ENCODE peak calls at places on chromosomes 7 and 10, in nine cellular contexts. U is WERI-Rb-1; X is psoas muscle; R is K562; B is Peyer's patch; O is testis; Z is naive thymus-derived CD4-positive, alpha-beta T cell; M is lung; F is astrocyte. W is an unnamed sample.

GRCh38 chr7:45984386-45985295 is 63.6 kb upstream of the IGFBP3 start:
- DNase-seq in R (no peak), M (no peak), X (no peak), O (no peak), Z (no peak), U (peak; percentile 22), B (no peak), F (no peak), W (peak; percentile 18)

GRCh38 chr10:86155034-86155656 is 211.4 kb downstream of the GRID1 start:
- DNase-seq in B (no peak), U (no peak), R (no peak), Z (no peak), X (no peak), F (no peak), M (no peak), O (no peak), W (no peak)

GRCh38 chr10:85111271-85111670 is 782.9 kb downstream of the CCSER2 start:
- DNase-seq in F (no peak), X (no peak), O (no peak), R (no peak), U (no peak), M (no peak), B (no peak), Z (no peak), W (no peak)

GRCh38 chr10:50604823-50605222 is 18.9 kb downstream of the SGMS1 start:
- DNase-seq in X (no peak), R (no peak), Z (no peak), U (no peak), M (no peak), F (peak; percentile 39), O (no peak), B (no peak), W (no peak)

GRCh38 chr7:88377421-88377820 is 70.7 kb upstream of the STEAP4 start:
- DNase-seq in O (no peak), F (no peak), R (no peak), B (no peak), X (no peak), U (no peak), Z (no peak), M (no peak), W (no peak)

GRCh38 chr10:42962902-42963231 is 114.0 kb upstream of the RET start:
- DNase-seq in F (no peak), O (no peak), X (no peak), B (no peak), M (no peak), R (no peak), U (no peak), Z (no peak), W (no peak)

GRCh38 chr10:6204063-6204340 is 1.3 kb downstream of the PFKFB3 start:
- DNase-seq in X (no peak), B (peak; percentile 66), Z (peak; percentile 33), O (no peak), F (no peak), U (no peak), M (peak; percentile 67), R (no peak), W (no peak)

GRCh38 chr7:116354546-116355422 is 144.4 kb downstream of the TES start:
- DNase-seq in M (peak; percentile 83), F (peak; percentile 99), U (no peak), O (peak; percentile 61), B (no peak), Z (no peak), R (peak; percentile 27), X (peak; percentile 39), W (no peak)

GRCh38 chr10:110803830-110804338 is 67.8 kb upstream of the PDCD4 start:
- DNase-seq in Z (no peak), B (peak; percentile 60), M (no peak), F (no peak), X (peak; percentile 27), U (peak; percentile 40), R (peak; percentile 45), O (peak; percentile 71), W (peak; percentile 28)

GRCh38 chr10:114184276-114184675 is 5.1 kb downstream of the TDRD1 start:
- DNase-seq in M (no peak), O (no peak), U (no peak), F (no peak), B (no peak), Z (no peak), R (no peak), X (no peak), W (no peak)

GRCh38 chr7:159094030-159094740 is 50.5 kb downstream of the VIPR2 start:
- DNase-seq in X (no peak), Z (no peak), F (no peak), O (no peak), B (peak; percentile 33), U (peak; percentile 14), R (no peak), M (no peak), W (no peak)

GRCh38 chr7:159096736-159097581 is 47.7 kb downstream of the VIPR2 start:
- DNase-seq in M (no peak), B (peak; percentile 41), O (no peak), R (no peak), X (peak; percentile 65), F (no peak), Z (no peak), U (peak; percentile 3), W (no peak)

GRCh38 chr7:159095979-159096411 is 48.7 kb downstream of the VIPR2 start:
- DNase-seq in F (no peak), M (no peak), R (no peak), Z (no peak), B (peak; percentile 37), U (no peak), X (no peak), O (no peak), W (no peak)

GRCh38 chr7:159093351-159093971 is 51.2 kb downstream of the VIPR2 start:
- DNase-seq in X (no peak), M (no peak), U (peak; percentile 4), O (no peak), Z (no peak), F (no peak), B (peak; percentile 27), R (no peak), W (no peak)

GRCh38 chr7:159094919-159095915 is 49.5 kb downstream of the VIPR2 start:
- DNase-seq in X (no peak), R (no peak), U (no peak), Z (no peak), O (no peak), B (peak; percentile 16), F (no peak), M (no peak), W (no peak)
- H3K4me3 ChIP-seq in X (peak overlapping the region; percentile 48), R (no peak overlapping the region), U (no peak overlapping the region), Z (no peak overlapping the region), O (no peak overlapping the region), B (no peak overlapping the region), F (no peak overlapping the region), M (no peak overlapping the region), W (no peak overlapping the region)

GRCh38 chr10:128049226-128050010 is 76.8 kb downstream of the MKI67 start:
- DNase-seq in B (no peak), F (no peak), O (no peak), R (no peak), U (no peak), X (no peak), M (no peak), Z (no peak), W (no peak)
- H3K4me3 ChIP-seq in B (no peak overlapping the region), F (no peak overlapping the region), O (no peak overlapping the region), R (no peak overlapping the region), U (no peak overlapping the region), X (peak overlapping the region; percentile 44), M (peak overlapping the region; percentile 12), Z (peak overlapping the region; percentile 60), W (no peak overlapping the region)

GRCh38 chr10:123422261-123422660 is 243.9 kb upstream of the GPR26 start:
- DNase-seq in U (no peak), Z (no peak), F (no peak), R (no peak), O (no peak), X (no peak), B (no peak), M (no peak), W (no peak)

GRCh38 chr10:123417414-123417813 is 248.7 kb upstream of the GPR26 start:
- DNase-seq in M (no peak), U (no peak), O (no peak), R (no peak), F (no peak), B (no peak), Z (no peak), X (no peak), W (no peak)

GRCh38 chr10:123424537-123424936 is 241.6 kb upstream of the GPR26 start:
- DNase-seq in O (no peak), F (no peak), R (no peak), Z (no peak), B (no peak), X (no peak), M (no peak), U (no peak), W (no peak)

GRCh38 chr10:123427386-123427785 is 238.8 kb upstream of the GPR26 start:
- DNase-seq in F (no peak), X (no peak), U (no peak), O (no peak), M (no peak), Z (no peak), B (no peak), R (no peak), W (no peak)

DNA sequence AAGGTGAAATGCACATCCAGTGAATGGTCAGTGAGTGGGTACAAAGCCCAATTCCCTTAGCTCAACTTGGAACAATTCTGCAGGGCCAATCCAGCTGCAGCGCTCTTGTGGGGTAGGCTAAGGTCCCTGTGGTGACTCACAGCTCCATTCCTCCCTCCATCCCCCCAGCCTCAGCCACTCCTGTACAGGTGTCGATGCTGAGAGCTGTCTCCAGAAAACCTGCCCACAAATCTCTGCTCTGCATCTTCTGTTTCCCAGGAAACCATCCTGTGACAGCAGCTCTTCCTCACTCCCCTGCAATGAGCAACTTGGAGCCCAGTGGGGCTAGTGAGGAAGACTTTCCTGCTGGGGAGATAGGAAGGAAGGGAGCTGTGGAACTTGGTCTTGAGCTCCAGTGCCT is 244.7 kb upstream of the GPR26 start:
- DNase-seq in F (no peak), Z (no peak), M (no peak), B (no peak), O (no peak), U (no peak), X (no peak), R (no peak), W (no peak)
- H3K4me3 ChIP-seq in F (no peak overlapping the region), Z (no peak overlapping the region), M (no peak overlapping the region), B (no peak overlapping the region), O (no peak overlapping the region), U (no peak overlapping the region), X (no peak overlapping the region), R (no peak overlapping the region), W (no peak overlapping the region)

GRCh38 chr10:101066890-101067355 is 5.1 kb downstream of the KAZALD1 start:
- DNase-seq in R (no peak), Z (no peak), F (no peak), M (no peak), U (peak; percentile 29), O (peak; percentile 21), X (no peak), B (no peak), W (no peak)

GRCh38 chr10:101063548-101064414 is 2.0 kb downstream of the KAZALD1 start:
- DNase-seq in F (no peak), X (no peak), M (no peak), Z (no peak), R (no peak), O (no peak), U (peak; percentile 45), B (no peak), W (no peak)

GRCh38 chr10:101064415-101065030 is 2.7 kb downstream of the KAZALD1 start:
- DNase-seq in U (no peak), M (no peak), X (no peak), Z (no peak), B (no peak), F (no peak), R (no peak), O (no peak), W (no peak)

GRCh38 chr10:101066146-101066889 is 4.5 kb downstream of the KAZALD1 start:
- DNase-seq in M (peak; percentile 81), F (no peak), B (peak; percentile 94), Z (peak; percentile 36), X (peak; percentile 73), O (peak; percentile 71), U (peak; percentile 92), R (peak; percentile 82), W (no peak)

GRCh38 chr10:101065479-101066145 is 3.8 kb downstream of the KAZALD1 start:
- DNase-seq in B (no peak), F (no peak), X (no peak), U (peak; percentile 34), M (no peak), R (no peak), Z (no peak), O (peak; percentile 32), W (no peak)
- H3K4me3 ChIP-seq in B (peak overlapping the region; percentile 56), F (no peak overlapping the region), X (peak overlapping the region; percentile 64), U (peak overlapping the region; percentile 68), M (no peak overlapping the region), R (peak overlapping the region; percentile 58), Z (no peak overlapping the region), O (no peak overlapping the region), W (no peak overlapping the region)

W was measured in Jurkat, Clone E6-1.